ENCODE peak calls at places on chromosomes 3 and 15, in four cellular contexts. One of them, this sample, is unnamed.

GRCh38 chr3:27568393-27568792 is 84.2 kb upstream of the SLC4A7 start:
- DNase-seq in GM12891: no peak
- DNase-seq in lower leg skin: peak
- DNase-seq in adrenal gland: peak
- DNase-seq in this sample: no peak

GRCh38 chr15:25368855-25369254 is 70.0 kb downstream of the UBE3A start:
- DNase-seq in GM12891: no peak
- DNase-seq in lower leg skin: no peak
- DNase-seq in adrenal gland: no peak
- DNase-seq in this sample: no peak

GRCh38 chr15:55344206-55344605 is 25.2 kb downstream of the PIGB start:
- DNase-seq in GM12891: no peak
- DNase-seq in lower leg skin: no peak
- DNase-seq in adrenal gland: no peak
- DNase-seq in this sample: no peak

GRCh38 chr3:122893754-122894668 is 99.1 kb downstream of the SLC49A4 start:
- DNase-seq in adrenal gland: peak
- DNase-seq in lower leg skin: no peak
- DNase-seq in GM12891: no peak
- DNase-seq in this sample: no peak

GRCh38 chr15:68051109-68051508 is 3.0 kb upstream of the PIAS1 start:
- DNase-seq in adrenal gland: no peak
- DNase-seq in lower leg skin: no peak
- DNase-seq in GM12891: no peak
- DNase-seq in this sample: no peak

GRCh38 chr3:120435621-120436020 is 15.2 kb downstream of the FSTL1 start:
- DNase-seq in lower leg skin: peak
- DNase-seq in GM12891: no peak
- DNase-seq in adrenal gland: no peak
- DNase-seq in this sample: no peak

GRCh38 chr3:109563149-109563548 is 225.8 kb upstream of the DPPA4 start:
- DNase-seq in adrenal gland: no peak
- DNase-seq in lower leg skin: no peak
- DNase-seq in GM12891: no peak
- DNase-seq in this sample: no peak

GRCh38 chr15:40957041-40957555 is 3.8 kb downstream of the CHAC1 start:
- DNase-seq in GM12891: no peak
- DNase-seq in lower leg skin: no peak
- DNase-seq in adrenal gland: no peak
- DNase-seq in this sample: no peak

GRCh38 chr3:107981471-107982111 is 109.2 kb downstream of the CD47 start:
- DNase-seq in lower leg skin: peak
- DNase-seq in GM12891: no peak
- DNase-seq in adrenal gland: peak
- DNase-seq in this sample: no peak

GRCh38 chr3:123152656-123153055 is 49.1 kb upstream of the SEC22A start:
- DNase-seq in adrenal gland: peak
- DNase-seq in GM12891: no peak
- DNase-seq in lower leg skin: peak
- DNase-seq in this sample: no peak

GRCh38 chr15:100340721-100341661 is 784 bp downstream of the ADAMTS17 start:
- DNase-seq in lower leg skin: peak
- DNase-seq in adrenal gland: no peak
- DNase-seq in GM12891: no peak
- DNase-seq in this sample: no peak

GRCh38 chr15:36810656-36811449 is 231.4 kb downstream of the CDIN1 start:
- DNase-seq in adrenal gland: no peak
- DNase-seq in lower leg skin: no peak
- DNase-seq in GM12891: no peak
- DNase-seq in this sample: no peak

GRCh38 chr3:123809597-123809996 is 74.5 kb downstream of the MYLK start:
- DNase-seq in adrenal gland: no peak
- DNase-seq in GM12891: no peak
- DNase-seq in lower leg skin: no peak
- DNase-seq in this sample: no peak

GRCh38 chr3:10359761-10360161 is 38.8 kb upstream of the SEC13 start:
- DNase-seq in adrenal gland: no peak
- DNase-seq in lower leg skin: no peak
- DNase-seq in GM12891: no peak
- DNase-seq in this sample: no peak

GRCh38 chr3:21533047-21533446 is 218.0 kb downstream of the ZNF385D start:
- DNase-seq in adrenal gland: no peak
- DNase-seq in lower leg skin: no peak
- DNase-seq in GM12891: no peak
- DNase-seq in this sample: no peak

GRCh38 chr15:89809093-89809786 is 5.4 kb downstream of the ANPEP start:
- DNase-seq in adrenal gland: no peak
- DNase-seq in lower leg skin: no peak
- DNase-seq in GM12891: no peak
- DNase-seq in this sample: no peak

GRCh38 chr3:96190024-96190616 is 624.3 kb upstream of the EPHA6 start:
- DNase-seq in lower leg skin: no peak
- DNase-seq in GM12891: no peak
- DNase-seq in adrenal gland: no peak
- DNase-seq in this sample: no peak

GRCh38 chr3:188230962-188231361 is 77.0 kb downstream of the LPP start:
- DNase-seq in lower leg skin: no peak
- DNase-seq in GM12891: no peak
- DNase-seq in adrenal gland: no peak
- DNase-seq in this sample: no peak

GRCh38 chr3:23735575-23736326 is 70.0 kb upstream of the UBE2E1 start:
- DNase-seq in lower leg skin: no peak
- DNase-seq in adrenal gland: no peak
- DNase-seq in GM12891: no peak
- DNase-seq in this sample: no peak

GRCh38 chr3:44555753-44556152 is 760 bp downstream of the ZKSCAN7 start:
- DNase-seq in GM12891: peak
- DNase-seq in adrenal gland: no peak
- DNase-seq in lower leg skin: no peak
- DNase-seq in this sample: no peak

GRCh38 chr3:188345223-188345622 is 191.3 kb downstream of the LPP start:
- DNase-seq in GM12891: no peak
- DNase-seq in lower leg skin: no peak
- DNase-seq in adrenal gland: no peak
- DNase-seq in this sample: no peak

GRCh38 chr15:42101861-42102260 is 7.5 kb upstream of the PLA2G4D start:
- DNase-seq in lower leg skin: no peak
- DNase-seq in adrenal gland: no peak
- DNase-seq in GM12891: no peak
- DNase-seq in this sample: no peak

GRCh38 chr15:96112018-96112417 is 218.5 kb upstream of the NR2F2 start:
- DNase-seq in adrenal gland: no peak
- DNase-seq in GM12891: no peak
- DNase-seq in lower leg skin: no peak
- DNase-seq in this sample: no peak

GRCh38 chr3:128317698-128318231 is 148.9 kb downstream of the DNAJB8 start:
- DNase-seq in adrenal gland: peak
- DNase-seq in GM12891: no peak
- DNase-seq in lower leg skin: peak
- DNase-seq in this sample: no peak

GRCh38 chr3:35707904-35708303 is 68.6 kb downstream of the ARPP21 start:
- DNase-seq in GM12891: no peak
- DNase-seq in lower leg skin: no peak
- DNase-seq in adrenal gland: no peak
- DNase-seq in this sample: no peak

GRCh38 chr3:57756022-57756527 is at the start of gene SLMAP:
- DNase-seq in lower leg skin: peak
- DNase-seq in adrenal gland: peak
- DNase-seq in GM12891: peak
- DNase-seq in this sample: peak

GRCh38 chr3:170089862-170090600 is 52.2 kb downstream of the GPR160 start:
- DNase-seq in adrenal gland: no peak
- DNase-seq in GM12891: no peak
- DNase-seq in lower leg skin: no peak
- DNase-seq in this sample: no peak

DNA sequence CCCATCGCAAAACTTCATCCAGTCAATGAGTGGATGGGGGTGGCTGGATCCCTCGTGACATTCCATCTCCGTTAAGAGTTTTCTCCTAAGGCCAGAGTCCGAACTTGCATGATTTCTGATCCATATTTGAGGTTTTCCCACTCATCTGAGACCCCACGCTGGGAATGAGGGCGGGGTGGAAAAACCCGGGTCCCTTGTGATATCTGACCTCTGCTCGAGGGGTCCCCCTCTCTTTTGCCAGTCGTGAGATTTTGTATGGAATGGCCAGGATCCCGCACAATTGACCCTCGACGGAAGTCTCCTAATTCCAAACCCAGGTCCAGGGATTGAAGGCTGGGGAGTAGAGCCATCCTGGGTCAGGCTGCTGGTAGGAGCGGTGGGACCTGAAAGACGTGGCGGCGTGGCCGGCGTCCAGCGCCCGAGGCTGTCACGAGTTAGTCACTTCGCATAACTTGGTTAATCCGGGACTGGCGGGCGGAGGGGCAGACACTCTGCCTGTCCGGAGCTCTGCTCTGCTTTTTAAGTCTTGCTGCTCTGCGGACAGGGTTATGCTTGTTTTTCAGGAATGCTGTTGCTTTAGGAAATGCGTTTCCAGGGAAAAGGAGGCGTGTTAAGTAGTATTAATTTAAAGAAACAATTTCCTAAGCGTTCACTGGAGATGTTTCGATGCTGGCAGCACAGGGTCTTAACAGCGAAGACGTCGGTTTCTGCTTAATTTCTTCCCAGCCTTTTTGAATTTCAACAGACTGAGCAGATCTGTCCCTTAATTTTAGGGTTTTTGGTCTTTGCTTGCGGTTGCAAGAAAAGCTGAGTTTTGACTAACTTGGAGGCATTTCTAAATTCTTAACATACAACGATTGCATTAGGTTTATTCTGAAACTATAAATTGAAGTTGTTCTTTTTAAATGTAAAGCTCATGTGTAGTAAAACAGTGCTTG is 69.7 kb upstream of the LRRFIP2 start:
- DNase-seq in GM12891: peak
- DNase-seq in lower leg skin: peak
- DNase-seq in adrenal gland: peak
- DNase-seq in this sample: peak
- TF ChIP-seq POLR2A in GM12891: no peak
- TF ChIP-seq POLR2A in lower leg skin: no peak
- TF ChIP-seq POLR2A in adrenal gland: no peak
- TF ChIP-seq POLR2A in this sample: no peak

GRCh38 chr15:51687565-51687964 is 6.3 kb downstream of the SCG3 start:
- DNase-seq in GM12891: no peak
- DNase-seq in lower leg skin: no peak
- DNase-seq in adrenal gland: no peak
- DNase-seq in this sample: no peak

GRCh38 chr15:51692154-51692553 is 10.9 kb downstream of the SCG3 start:
- DNase-seq in adrenal gland: no peak
- DNase-seq in GM12891: no peak
- DNase-seq in lower leg skin: no peak
- DNase-seq in this sample: no peak

GRCh38 chr15:51688863-51689262 is 7.6 kb downstream of the SCG3 start:
- DNase-seq in GM12891: no peak
- DNase-seq in adrenal gland: no peak
- DNase-seq in lower leg skin: no peak
- DNase-seq in this sample: no peak
- TF ChIP-seq POLR2A in GM12891: no peak
- TF ChIP-seq POLR2A in adrenal gland: no peak
- TF ChIP-seq POLR2A in lower leg skin: no peak
- TF ChIP-seq POLR2A in this sample: no peak

DNA sequence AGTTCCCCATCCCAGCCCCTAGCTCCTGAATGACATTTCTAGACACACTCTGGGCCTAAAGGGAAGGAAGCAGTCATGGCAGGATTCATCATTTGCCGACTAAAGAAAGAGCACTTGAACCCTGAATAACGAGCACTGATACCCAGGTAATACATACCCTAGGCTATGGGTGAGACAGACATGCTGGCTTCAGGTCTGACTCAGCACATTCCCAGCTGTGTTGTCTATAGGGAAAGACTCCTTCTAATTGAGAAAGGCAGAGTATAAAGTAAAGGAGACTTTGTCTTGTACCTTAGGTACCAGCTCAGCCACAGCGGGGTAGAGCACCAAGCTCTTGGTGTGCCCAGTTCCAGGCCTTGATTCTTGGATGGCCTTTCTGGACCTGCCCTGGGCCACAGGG is 870.5 kb downstream of the PDCD6IP start:
- DNase-seq in lower leg skin: no peak
- DNase-seq in adrenal gland: no peak
- DNase-seq in GM12891: no peak
- DNase-seq in this sample: no peak
- TF ChIP-seq POLR2A in lower leg skin: no peak
- TF ChIP-seq POLR2A in adrenal gland: no peak
- TF ChIP-seq POLR2A in GM12891: no peak
- TF ChIP-seq POLR2A in this sample: no peak

DNA sequence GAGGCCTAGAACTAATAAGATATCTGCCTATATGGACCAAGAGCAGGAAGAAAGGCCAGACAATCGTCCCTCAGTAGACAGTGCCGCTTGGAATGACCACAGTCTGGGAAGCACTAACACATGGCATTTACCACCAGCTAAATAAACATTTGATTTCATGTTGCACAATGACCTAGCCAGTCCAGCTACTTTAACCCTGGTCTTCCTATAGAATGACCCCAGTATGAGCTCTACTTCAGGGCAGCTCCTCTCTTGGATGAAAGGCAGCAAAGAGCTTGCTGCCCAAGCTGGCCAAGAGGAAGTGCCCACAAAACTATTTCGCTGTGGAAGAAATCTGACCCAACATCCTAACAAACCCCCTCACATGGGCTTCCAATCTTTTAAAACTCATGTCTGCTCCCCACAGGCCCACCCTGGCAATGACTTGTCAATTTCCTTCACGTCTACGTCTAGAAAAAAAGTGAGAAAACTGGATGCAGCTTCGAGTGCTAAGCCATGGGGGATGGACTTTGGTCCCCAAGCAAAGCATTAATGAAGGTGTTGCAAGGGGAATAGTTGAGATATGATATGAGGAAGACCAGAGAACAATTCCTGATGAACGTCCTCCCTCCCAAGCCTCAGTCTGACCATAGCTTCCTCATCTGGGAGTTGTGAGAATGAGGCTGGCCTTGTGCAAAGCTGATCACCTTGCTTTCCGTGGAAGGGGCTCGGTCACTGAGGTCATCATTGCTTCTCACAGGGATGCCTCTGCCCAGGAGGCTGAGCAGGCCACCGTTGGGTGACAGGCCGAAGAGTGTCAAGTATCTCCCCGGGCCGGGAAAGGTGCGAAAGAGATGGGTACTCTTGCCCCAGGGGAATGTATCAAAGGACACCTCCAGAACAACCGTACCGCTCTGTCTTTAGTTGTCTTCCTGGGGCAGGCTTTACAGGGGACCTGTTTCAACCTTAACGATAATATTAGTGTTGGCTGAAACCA is 993 bp downstream of the SLC25A20 start:
- DNase-seq in adrenal gland: no peak
- DNase-seq in lower leg skin: no peak
- DNase-seq in GM12891: no peak
- DNase-seq in this sample: no peak
- TF ChIP-seq POLR2A in adrenal gland: no peak
- TF ChIP-seq POLR2A in lower leg skin: no peak
- TF ChIP-seq POLR2A in GM12891: no peak
- TF ChIP-seq POLR2A in this sample: no peak

This sample was measured in GM12892.